ENCODE peak calls at places on chromosomes 13 and 19, in ten cellular contexts. T, M, N, X, L, R, Z, E, A and S are unnamed samples.

GRCh38 chr19:6035026-6035425 is 57.1 kb upstream of the RANBP3 start:
- DNase-seq in T (no peak), M (no peak), N (no peak), X (no peak), L (no peak), R (no peak), Z (no peak), E (no peak), A (no peak), S (peak; percentile 17)

GRCh38 chr19:10510301-10510802 is 6.9 kb downstream of the S1PR5 start:
- DNase-seq in T (no peak), M (peak; percentile 33), N (no peak), X (peak; percentile 81), L (no peak), R (no peak), Z (peak; percentile 98), E (no peak), A (peak; percentile 70), S (no peak)

GRCh38 chr13:24982333-24982999 is 113.5 kb upstream of the PABPC3 start:
- DNase-seq in T (no peak), M (peak; percentile 56), N (no peak), X (no peak), L (no peak), R (no peak), Z (no peak), E (no peak), A (no peak), S (no peak)

GRCh38 chr13:45718992-45719391 is 16.9 kb downstream of the CBY2 start:
- DNase-seq in T (no peak), M (no peak), N (no peak), X (no peak), L (no peak), R (no peak), Z (no peak), E (no peak), A (no peak), S (no peak)

GRCh38 chr19:13689050-13689449 is 75.3 kb upstream of the MRI1 start:
- DNase-seq in T (peak; percentile 44), M (no peak), N (no peak), X (peak; percentile 34), L (no peak), R (no peak), Z (peak; percentile 60), E (peak; percentile 19), A (peak; percentile 79), S (no peak)

GRCh38 chr19:1566392-1567115 is 1.6 kb downstream of the MEX3D start:
- DNase-seq in T (peak; percentile 69), M (peak; percentile 59), N (peak; percentile 45), X (peak; percentile 95), L (peak; percentile 88), R (peak; percentile 77), Z (peak; percentile 80), E (no peak), A (peak; percentile 65), S (peak; percentile 77)

GRCh38 chr13:80871481-80871880 is 530.6 kb upstream of the SPRY2 start:
- DNase-seq in T (no peak), M (no peak), N (no peak), X (no peak), L (no peak), R (no peak), Z (no peak), E (no peak), A (no peak), S (no peak)

GRCh38 chr13:59094149-59094548 is 1069.6 kb downstream of the DIAPH3 start:
- DNase-seq in T (no peak), M (no peak), N (no peak), X (no peak), L (no peak), R (no peak), Z (no peak), E (no peak), A (no peak), S (no peak)

GRCh38 chr13:112438515-112438914 is 62.4 kb downstream of the SPACA7 start:
- DNase-seq in T (no peak), M (no peak), N (no peak), X (no peak), L (no peak), R (no peak), Z (no peak), E (no peak), A (no peak), S (no peak)

GRCh38 chr19:39874404-39874803 is 28.2 kb upstream of the FBL start:
- DNase-seq in T (no peak), M (no peak), N (no peak), X (no peak), L (no peak), R (no peak), Z (no peak), E (no peak), A (no peak), S (no peak)

GRCh38 chr19:39873385-39873784 is 27.2 kb upstream of the FBL start:
- DNase-seq in T (no peak), M (no peak), N (no peak), X (no peak), L (no peak), R (no peak), Z (no peak), E (no peak), A (no peak), S (no peak)

GRCh38 chr19:39878398-39878797 is 32.2 kb upstream of the FBL start:
- DNase-seq in T (no peak), M (no peak), N (no peak), X (peak; percentile 26), L (no peak), R (no peak), Z (no peak), E (no peak), A (no peak), S (no peak)
- TF ChIP-seq EP300 in T (no peak), M (no peak), N (no peak), X (no peak), L (no peak), R (no peak), Z (no peak), E (no peak), A (no peak), S (no peak)

DNA sequence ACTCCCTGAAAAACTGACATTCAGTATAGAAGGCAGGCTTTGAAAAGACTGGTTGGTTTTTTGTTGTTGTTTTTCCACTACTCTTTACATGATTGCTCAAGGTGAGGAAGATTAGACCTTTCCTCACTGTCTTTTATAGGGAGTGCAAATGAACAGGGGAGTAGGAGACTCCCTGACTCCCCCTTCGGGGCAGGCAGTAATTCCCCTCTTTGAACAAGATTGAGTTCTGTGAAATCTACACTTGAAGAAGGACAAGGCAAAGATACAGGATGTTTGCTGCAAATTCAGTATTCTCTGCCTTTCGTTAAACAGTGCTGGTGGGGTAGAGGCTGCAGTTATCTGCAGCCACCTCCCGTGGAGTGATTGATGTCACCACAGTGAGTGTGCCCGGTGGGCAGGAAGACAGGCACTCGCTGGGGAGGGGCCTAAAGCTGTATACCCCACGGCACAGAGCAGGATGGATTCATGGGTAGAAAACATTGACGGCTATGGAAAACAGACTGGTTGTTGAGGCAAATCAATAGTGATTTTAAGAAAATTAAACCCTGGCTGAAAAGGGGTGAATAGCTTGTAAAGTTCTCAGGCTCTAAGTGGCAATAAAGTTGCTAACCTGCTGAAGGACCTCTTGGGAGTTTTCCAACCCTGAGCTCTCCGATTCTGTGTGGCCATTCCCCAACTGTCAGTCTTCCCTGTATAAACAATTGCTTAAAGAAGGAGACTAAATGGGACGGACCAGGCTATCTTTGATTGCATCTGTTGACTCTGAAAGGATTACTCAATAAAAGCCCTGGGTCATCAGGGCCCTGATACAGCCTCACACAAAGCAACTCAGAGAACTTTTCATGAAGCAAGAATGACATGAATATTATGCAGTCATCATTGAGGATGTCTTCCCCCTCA is 308.3 kb downstream of the TBC1D4 start:
- DNase-seq in T (peak; percentile 78), M (no peak), N (no peak), X (no peak), L (no peak), R (no peak), Z (no peak), E (no peak), A (no peak), S (no peak)
- TF ChIP-seq EP300 in T (peak; percentile 39), M (no peak), N (no peak), X (no peak), L (no peak), R (no peak), Z (no peak), E (no peak), A (no peak), S (no peak)

GRCh38 chr19:30968841-30969399 is 380.3 kb downstream of the TSHZ3 start:
- DNase-seq in T (no peak), M (no peak), N (no peak), X (no peak), L (no peak), R (no peak), Z (no peak), E (no peak), A (no peak), S (no peak)

GRCh38 chr19:30969586-30969985 is 379.6 kb downstream of the TSHZ3 start:
- DNase-seq in T (no peak), M (no peak), N (no peak), X (no peak), L (no peak), R (no peak), Z (no peak), E (no peak), A (no peak), S (no peak)

DNA sequence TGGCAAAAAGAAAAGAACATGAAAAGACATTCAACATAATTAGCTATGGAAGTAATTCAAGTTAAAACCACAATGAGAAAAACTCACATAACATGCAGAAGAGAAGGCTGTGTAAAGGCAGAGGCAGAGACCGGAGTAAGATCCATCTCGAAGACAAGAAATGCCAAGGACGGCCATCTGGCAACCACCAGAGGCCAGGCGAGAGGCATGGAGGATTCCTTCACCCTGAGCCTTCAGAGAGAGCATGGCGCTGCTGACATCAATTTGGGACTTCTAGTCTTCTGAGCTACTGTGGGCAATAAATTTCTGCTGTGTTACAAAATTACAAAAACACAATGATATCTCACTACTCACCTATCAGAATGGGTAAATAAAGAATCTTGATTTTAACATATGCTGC is 381.0 kb downstream of the TSHZ3 start:
- DNase-seq in T (peak; percentile 35), M (peak; percentile 30), N (no peak), X (no peak), L (no peak), R (no peak), Z (no peak), E (no peak), A (no peak), S (no peak)
- TF ChIP-seq EP300 in T (no peak), M (no peak), N (no peak), X (no peak), L (no peak), R (no peak), Z (no peak), E (no peak), A (no peak), S (no peak)

DNA sequence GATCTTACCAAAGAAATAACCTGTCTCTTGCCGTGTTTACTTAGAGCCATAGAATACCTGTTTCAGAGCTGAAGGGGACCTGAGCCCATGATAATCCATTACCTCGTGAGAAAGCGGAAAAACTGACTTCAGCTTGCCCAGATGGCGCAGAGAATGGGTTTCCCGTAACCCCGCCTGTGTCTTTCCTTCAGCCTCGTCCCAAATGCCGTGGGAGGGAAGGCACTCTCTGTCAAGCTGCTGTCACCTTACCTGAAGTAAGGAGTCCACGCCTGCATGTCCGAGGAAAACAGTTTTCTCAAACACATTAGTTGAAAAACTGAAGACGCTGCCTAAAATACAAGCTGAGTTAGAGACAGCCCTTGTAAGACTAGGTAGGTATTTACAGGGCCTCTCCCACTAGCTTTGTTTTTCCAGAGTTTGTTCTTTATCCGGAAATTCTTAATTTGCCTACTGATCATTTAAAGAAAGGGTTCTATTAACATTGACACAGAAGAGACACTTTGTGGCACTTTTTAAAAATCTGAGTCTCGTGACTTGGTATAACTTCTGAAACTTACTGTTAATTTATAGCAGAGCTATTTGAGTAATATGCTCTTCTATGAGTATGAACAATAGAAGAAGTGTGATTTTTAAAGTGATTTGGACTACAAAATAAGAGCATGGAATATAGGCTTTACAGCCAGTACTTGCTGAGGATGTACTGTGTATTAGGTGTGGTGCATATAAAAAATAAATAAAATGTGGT is 1.3 kb upstream of the INTS6 start:
- DNase-seq in T (peak; percentile 3), M (peak; percentile 33), N (peak; percentile 36), X (peak; percentile 51), L (peak; percentile 70), R (no peak), Z (no peak), E (no peak), A (peak; percentile 10), S (peak; percentile 43)
- TF ChIP-seq EP300 in T (no peak), M (no peak), N (no peak), X (no peak), L (no peak), R (no peak), Z (no peak), E (no peak), A (no peak), S (no peak)